ENCODE peak calls at places on chromosomes 11 and 22, in five cellular contexts. X is esophagus muscularis mucosa, A is GM23338, H is Panc1, L is breast epithelium. R is an unnamed sample.

GRCh38 chr11:86594746-86595145 is 77.7 kb downstream of the ME3 start:
- DNase-seq in A (peak), X (no peak), L (no peak), H (no peak), R (no peak)

GRCh38 chr11:46066335-46066734 is 54.9 kb downstream of the PHF21A start:
- DNase-seq in L (no peak), X (no peak), A (no peak), H (no peak), R (no peak)

GRCh38 chr11:101127699-101128570 is 1.7 kb downstream of the PGR start:
- DNase-seq in H (no peak), A (peak), X (no peak), L (peak), R (peak)

GRCh38 chr22:18076060-18076497 is 1.7 kb upstream of the PEX26 start:
- DNase-seq in A (peak), H (peak), X (no peak), L (no peak), R (no peak)

GRCh38 chr11:72045849-72046248 is 34.5 kb downstream of the NUMA1 start:
- DNase-seq in H (no peak), A (no peak), X (no peak), L (no peak), R (no peak)

GRCh38 chr11:95739108-95739507 is 50.5 kb downstream of the FAM76B start:
- DNase-seq in L (no peak), X (no peak), H (no peak), A (peak), R (no peak)

GRCh38 chr11:3632070-3632660 is 9.6 kb downstream of the ART5 start:
- DNase-seq in A (no peak), H (no peak), X (no peak), L (no peak), R (peak)

GRCh38 chr11:97756571-97757335 is 1264.0 kb upstream of the CNTN5 start:
- DNase-seq in A (no peak), L (no peak), H (no peak), X (no peak), R (no peak)

GRCh38 chr11:39541945-39542351 is 1917.5 kb downstream of the LRRC4C start:
- DNase-seq in X (no peak), H (no peak), A (peak), L (no peak), R (no peak)

GRCh38 chr22:20249797-20250354 is 18.2 kb downstream of the RTN4R start:
- DNase-seq in H (no peak), X (no peak), L (no peak), A (no peak), R (no peak)

GRCh38 chr22:50105529-50106100 is 15.8 kb downstream of the MOV10L1 start:
- DNase-seq in L (no peak), H (no peak), X (no peak), A (no peak), R (peak)

GRCh38 chr11:47716692-47717091 is 1.5 kb upstream of the AGBL2 start:
- DNase-seq in H (no peak), X (no peak), A (no peak), L (no peak), R (no peak)

GRCh38 chr11:59574932-59575904 is 40.4 kb downstream of the OSBP start:
- DNase-seq in L (no peak), H (no peak), X (no peak), A (no peak), R (no peak)

GRCh38 chr11:31812392-31813241 is 1.5 kb upstream of the PAX6 start:
- DNase-seq in A (peak), H (no peak), X (no peak), L (no peak), R (no peak)

GRCh38 chr11:11841605-11842425 is at the start of gene USP47:
- DNase-seq in A (peak), H (no peak), L (peak), X (peak), R (peak)

GRCh38 chr22:11598492-11599440 is 3929.2 kb upstream of the OR11H1 start:
- DNase-seq in L (no peak), A (no peak), X (peak), H (no peak), R (no peak)

GRCh38 chr22:48313156-48313555 is 1514.5 kb downstream of the BRD1 start:
- DNase-seq in A (no peak), X (no peak), L (no peak), H (no peak), R (no peak)

GRCh38 chr22:42562282-42562681 is 8.5 kb downstream of the SERHL2 start:
- DNase-seq in H (no peak), X (no peak), A (peak), L (no peak), R (no peak)
- TF ChIP-seq CTCF in H (no peak), X (no peak), A (no peak), L (no peak), R (no peak)

GRCh38 chr11:15289718-15290117 is 175.0 kb downstream of the INSC start:
- DNase-seq in A (no peak), L (no peak), H (no peak), X (no peak), R (no peak)
- TF ChIP-seq POLR2AphosphoS5 in A (no peak), L (no peak), H (no peak), X (no peak), R (no peak)

DNA sequence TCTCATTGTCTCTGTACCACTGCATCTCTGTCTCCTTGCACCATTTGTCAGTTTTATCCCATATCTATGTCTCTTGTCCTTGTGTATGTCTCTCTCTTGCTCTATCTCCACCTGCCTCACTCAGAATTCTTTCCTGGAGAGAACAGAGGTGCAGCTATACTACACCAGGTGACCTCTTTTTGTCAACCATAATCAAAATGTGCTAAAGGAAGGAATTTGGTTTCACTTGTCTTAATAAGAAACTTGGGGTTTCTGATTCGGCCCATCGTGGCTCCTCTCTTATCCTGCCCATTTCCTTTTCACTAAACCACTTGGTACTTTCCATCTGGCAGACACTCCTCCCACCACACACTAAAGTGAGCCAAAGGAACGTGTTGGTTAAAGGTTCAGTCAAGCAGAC is 2.0 kb upstream of the C11orf42 start:
- DNase-seq in L (no peak), X (no peak), H (no peak), A (no peak), R (no peak)
- H3K4me3 ChIP-seq in L (no peak), X (no peak), H (no peak), A (no peak), R (no peak)

GRCh38 chr11:114027941-114028340 is 31.6 kb upstream of the ZBTB16 start:
- DNase-seq in X (no peak), H (no peak), A (no peak), L (no peak), R (no peak)
- TF ChIP-seq CTCF in X (no peak), H (no peak), A (no peak), L (no peak), R (no peak)

GRCh38 chr22:36293606-36294292 is 40.8 kb downstream of the APOL1 start:
- DNase-seq in L (no peak), H (no peak), X (no peak), A (no peak), R (no peak)
- TF ChIP-seq POLR2AphosphoS5 in L (no peak), H (no peak), X (no peak), A (no peak), R (no peak)